ENCODE peak calls at places on chromosomes 3 and 15, in eight cellular contexts. G is AG10803; D is CD4-positive, alpha-beta T cell; V is neural progenitor cell; U is tibial nerve; E is astrocyte of the spinal cord; J is endothelial cell; Z is endothelial cell of umbilical vein. W is an unnamed sample.

GRCh38 chr3:79729096-79729495 is 38.7 kb downstream of the ROBO1 start:
- DNase-seq in J (no peak), V (no peak), E (peak), D (no peak), U (no peak), G (no peak), Z (peak), W (no peak)

GRCh38 chr3:141764946-141765345 is 1.7 kb downstream of the GRK7 start:
- DNase-seq in D (no peak), G (no peak), U (no peak), E (no peak), V (no peak), J (no peak), Z (no peak), W (no peak)

GRCh38 chr3:140243536-140243935 is 308.6 kb downstream of the CLSTN2 start:
- DNase-seq in D (no peak), E (no peak), G (no peak), V (no peak), J (no peak), U (no peak), Z (no peak), W (no peak)

GRCh38 chr3:110815008-110815583 is 256.5 kb upstream of the NECTIN3 start:
- DNase-seq in U (no peak), V (no peak), E (no peak), G (peak), D (no peak), Z (peak), J (no peak), W (peak)

GRCh38 chr3:122984007-122984406 is 43.6 kb downstream of the SEMA5B start:
- DNase-seq in U (no peak), J (no peak), D (no peak), Z (no peak), V (peak), G (no peak), E (no peak), W (no peak)

GRCh38 chr15:76470691-76471090 is 134.1 kb downstream of the ISL2 start:
- DNase-seq in G (peak), J (no peak), Z (no peak), E (peak), D (no peak), U (no peak), V (no peak), W (no peak)

GRCh38 chr15:25846377-25846776 is 16.8 kb downstream of the ATP10A start:
- DNase-seq in U (no peak), V (no peak), E (no peak), G (no peak), Z (no peak), J (no peak), D (peak), W (no peak)

GRCh38 chr15:94331731-94332130 is 100.4 kb downstream of the MCTP2 start:
- DNase-seq in U (no peak), J (no peak), Z (no peak), D (no peak), V (no peak), G (no peak), E (no peak), W (no peak)

GRCh38 chr3:42148982-42149432 is 57.9 kb downstream of the TRAK1 start:
- DNase-seq in V (peak), Z (peak), J (peak), U (peak), E (peak), D (no peak), G (peak), W (peak)

GRCh38 chr15:51714911-51715310 is 22.5 kb downstream of the LYSMD2 start:
- DNase-seq in V (no peak), Z (no peak), D (no peak), G (no peak), E (no peak), J (no peak), U (no peak), W (no peak)

GRCh38 chr15:63442080-63442479 is 60.4 kb upstream of the CA12 start:
- DNase-seq in Z (no peak), U (no peak), J (no peak), G (no peak), D (no peak), V (no peak), E (no peak), W (no peak)

GRCh38 chr3:139323146-139323545 is 20.7 kb upstream of the MRPS22 start:
- DNase-seq in U (no peak), J (no peak), G (no peak), V (no peak), E (no peak), D (no peak), Z (no peak), W (no peak)

GRCh38 chr3:48435774-48436476 is 4.0 kb downstream of the CCDC51 start:
- DNase-seq in Z (peak), U (peak), G (peak), V (peak), D (peak), E (peak), J (peak), W (peak)

GRCh38 chr3:41364736-41365135 is 165.4 kb downstream of the CTNNB1 start:
- DNase-seq in E (no peak), U (no peak), G (no peak), Z (no peak), J (no peak), D (no peak), V (no peak), W (no peak)

GRCh38 chr3:68249265-68249664 is 594.9 kb upstream of the SUCLG2 start:
- DNase-seq in G (no peak), E (no peak), Z (no peak), U (no peak), V (no peak), D (no peak), J (no peak), W (no peak)

GRCh38 chr3:174330303-174330702 is 528.8 kb upstream of the NAALADL2 start:
- DNase-seq in Z (peak), V (no peak), E (peak), J (no peak), G (peak), U (no peak), D (no peak), W (peak)

GRCh38 chr3:185330644-185331043 is 32.3 kb upstream of the MAP3K13 start:
- DNase-seq in D (no peak), G (no peak), J (no peak), Z (no peak), V (no peak), U (no peak), E (no peak), W (no peak)

GRCh38 chr3:49701388-49702077 is 12.2 kb downstream of the RNF123 start:
- DNase-seq in Z (no peak), G (no peak), U (no peak), J (peak), V (peak), E (no peak), D (no peak), W (no peak)

GRCh38 chr15:61367953-61368352 is 138.9 kb upstream of the RORA start:
- DNase-seq in J (no peak), D (no peak), E (no peak), V (no peak), U (no peak), G (no peak), Z (no peak), W (no peak)

GRCh38 chr3:162390891-162391290 is 894.3 kb downstream of the OTOL1 start:
- DNase-seq in U (no peak), J (no peak), G (peak), V (no peak), E (peak), Z (no peak), D (no peak), W (peak)

GRCh38 chr3:94137377-94137776 is 74.5 kb downstream of the NSUN3 start:
- DNase-seq in U (no peak), V (no peak), G (peak), E (peak), Z (no peak), D (no peak), J (no peak), W (no peak)

GRCh38 chr3:19399836-19400235 is 251.5 kb downstream of the KCNH8 start:
- DNase-seq in Z (no peak), E (no peak), G (no peak), J (no peak), U (no peak), V (no peak), D (no peak), W (no peak)

GRCh38 chr3:10524799-10525301 is 19.5 kb upstream of the ATP2B2 start:
- DNase-seq in D (no peak), E (no peak), J (no peak), G (no peak), Z (no peak), V (no peak), U (no peak), W (no peak)

GRCh38 chr3:174146008-174146407 is 713.1 kb upstream of the NAALADL2 start:
- DNase-seq in U (no peak), D (no peak), E (no peak), J (no peak), V (no peak), Z (no peak), G (no peak), W (no peak)

GRCh38 chr3:189621948-189622603 is 9.1 kb upstream of the TP63 start:
- DNase-seq in D (no peak), G (no peak), Z (no peak), V (no peak), E (no peak), U (no peak), J (no peak), W (no peak)

GRCh38 chr15:65189102-65189740 is 4.1 kb upstream of the CLPX start:
- DNase-seq in J (peak), E (peak), D (no peak), V (peak), G (peak), Z (peak), U (no peak), W (no peak)

GRCh38 chr15:85047271-85047948 is 65.8 kb downstream of the PDE8A start:
- DNase-seq in E (peak), U (no peak), D (no peak), G (peak), V (no peak), Z (peak), J (peak), W (peak)

GRCh38 chr3:54427951-54428871 is 305.9 kb downstream of the CACNA2D3 start:
- DNase-seq in V (peak), U (no peak), D (no peak), Z (peak), J (peak), G (peak), E (peak), W (peak)

DNA sequence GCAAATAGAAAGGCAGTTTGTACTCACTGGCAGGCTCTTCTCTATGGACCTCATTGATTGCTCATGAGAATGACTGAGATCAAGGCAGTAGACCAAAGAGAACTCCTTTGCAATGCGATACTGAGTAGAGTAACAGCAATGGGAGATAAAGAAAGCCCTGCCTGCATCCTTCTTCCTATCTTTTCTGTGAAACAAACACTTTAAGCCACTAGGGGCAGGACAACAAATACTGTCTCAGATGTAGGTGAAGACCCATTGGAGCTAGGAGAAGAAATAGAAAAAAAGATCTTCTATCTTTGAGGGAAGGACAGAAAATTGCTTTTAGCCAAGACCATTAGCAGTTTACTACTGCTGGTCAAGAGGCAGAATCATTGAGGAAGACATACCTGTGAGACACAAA is 117.6 kb upstream of the IGSF10 start:
- DNase-seq in V (no peak), U (no peak), J (no peak), Z (no peak), G (no peak), D (no peak), E (no peak), W (no peak)
- TF ChIP-seq CTCF in V (peak), U (no peak), J (no peak), Z (no peak), G (no peak), D (no peak), E (peak), W (peak)

DNA sequence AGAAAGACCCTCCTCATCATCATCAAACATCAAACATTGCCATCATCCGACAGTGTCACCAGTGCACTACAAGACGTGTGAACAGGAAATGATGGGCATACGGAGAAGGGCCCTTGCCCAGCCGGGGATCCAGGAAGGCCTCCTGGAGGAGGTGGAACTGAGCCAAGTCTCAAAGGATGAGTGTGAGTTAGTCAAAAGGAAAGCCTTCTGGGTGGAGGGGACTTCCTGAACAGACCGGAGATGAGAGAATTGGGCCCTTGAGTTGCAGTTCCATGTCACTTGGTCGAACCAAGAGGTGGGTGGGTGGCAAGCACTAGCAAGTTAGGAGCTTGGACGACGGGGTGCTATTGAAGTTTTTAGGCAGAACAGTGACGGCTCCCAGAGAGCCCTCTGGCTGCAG is 8.5 kb downstream of the SEMA4B start:
- DNase-seq in D (no peak), U (no peak), V (no peak), J (no peak), Z (no peak), G (no peak), E (no peak), W (no peak)
- TF ChIP-seq CTCF in D (no peak), U (no peak), V (no peak), J (no peak), Z (no peak), G (no peak), E (no peak), W (no peak)

DNA sequence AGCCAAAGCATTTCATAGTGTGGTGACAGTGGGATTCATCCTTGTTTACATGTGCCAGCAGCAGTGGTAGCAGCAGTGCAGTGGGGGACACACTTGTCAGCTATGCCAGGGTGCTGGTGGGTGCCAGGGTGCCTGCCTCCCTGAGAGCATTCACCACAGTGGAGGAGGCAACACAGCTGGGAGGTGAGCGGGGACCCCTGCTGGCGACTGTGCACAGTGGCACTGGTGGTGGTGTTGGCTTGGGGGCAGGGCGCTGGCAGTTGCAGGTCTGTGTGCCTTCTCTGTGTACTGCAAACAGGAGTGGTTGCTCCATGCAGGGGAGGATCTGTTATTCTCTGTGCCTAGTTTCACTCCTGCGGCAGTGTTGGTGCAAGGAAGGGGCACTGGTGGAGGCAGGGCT is 41.2 kb downstream of the CEP63 start:
- DNase-seq in G (no peak), D (no peak), J (peak), Z (no peak), U (no peak), V (peak), E (no peak), W (no peak)
- TF ChIP-seq CTCF in G (no peak), D (no peak), J (peak), Z (peak), U (no peak), V (peak), E (peak), W (peak)

DNA sequence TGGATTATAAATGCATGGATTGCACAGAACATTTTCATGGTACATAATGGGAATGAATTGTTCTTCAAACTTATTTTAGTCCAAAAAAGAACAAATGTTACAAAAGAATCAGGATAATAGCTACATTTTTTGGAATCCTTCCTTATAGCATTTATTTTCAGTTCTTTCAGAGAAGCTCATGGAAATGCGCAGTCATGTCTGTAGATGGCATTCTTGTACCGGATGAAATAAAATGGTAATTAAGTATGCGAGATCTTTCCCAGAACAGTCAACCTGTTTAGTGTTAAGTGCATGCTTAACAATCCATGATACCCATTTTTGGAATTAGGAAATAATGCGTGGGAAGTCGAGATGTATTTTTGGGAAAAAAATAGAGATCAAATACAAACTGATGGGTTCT is 38.2 kb upstream of the GOLGA8B start:
- DNase-seq in E (peak), V (no peak), J (no peak), U (no peak), Z (peak), G (peak), D (no peak), W (no peak)
- TF ChIP-seq CTCF in E (peak), V (peak), J (no peak), U (peak), Z (peak), G (peak), D (no peak), W (peak)

DNA sequence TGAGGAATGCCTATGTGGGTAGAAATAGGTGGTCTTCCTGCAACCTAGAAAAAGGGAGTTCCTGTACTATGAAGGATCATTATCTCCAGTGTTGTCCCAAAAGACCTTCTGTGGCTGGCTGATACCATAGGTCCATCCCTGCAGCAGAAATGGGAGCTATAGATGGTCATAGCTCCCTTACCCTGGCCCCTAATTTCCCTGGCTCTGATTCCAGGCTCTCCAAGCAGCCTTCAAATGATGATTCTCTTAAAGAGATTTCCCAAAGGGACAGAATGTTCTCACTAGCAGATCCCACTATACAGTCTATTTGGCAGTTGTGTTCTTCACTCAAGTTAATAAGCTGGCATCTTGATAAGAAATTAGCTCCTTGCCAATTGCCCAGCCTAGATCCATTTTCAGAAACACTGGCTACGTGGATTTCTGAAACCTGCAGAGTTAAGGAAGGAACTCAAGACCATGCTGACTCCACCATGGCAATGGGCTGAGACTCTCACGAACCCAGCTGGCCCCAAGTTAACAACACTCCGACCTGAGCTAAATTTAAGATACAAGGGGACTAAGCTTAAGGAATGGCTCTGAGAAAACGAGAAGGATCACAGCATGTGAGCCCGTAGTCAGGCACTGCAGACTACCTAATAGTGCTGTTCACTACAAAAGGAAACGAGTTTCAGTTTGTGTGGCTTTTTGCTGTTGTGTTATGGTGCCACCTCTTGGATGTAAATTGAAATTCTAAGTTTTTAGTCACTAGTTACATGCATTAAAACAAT is 11.4 kb downstream of the C15orf40 start:
- DNase-seq in G (peak), E (peak), Z (peak), U (no peak), V (peak), J (no peak), D (no peak), W (peak)
- TF ChIP-seq CTCF in G (peak), E (peak), Z (peak), U (no peak), V (peak), J (peak), D (peak), W (peak)

GRCh38 chr3:157566596-157566995 is 63.4 kb upstream of the VEPH1 start:
- DNase-seq in G (no peak), U (no peak), D (no peak), E (no peak), J (no peak), V (no peak), Z (no peak), W (no peak)
- TF ChIP-seq CTCF in G (no peak), U (no peak), D (no peak), E (no peak), J (no peak), V (no peak), Z (no peak), W (no peak)

GRCh38 chr3:96700322-96701315 is 113.8 kb upstream of the EPHA6 start:
- DNase-seq in E (peak), G (no peak), U (no peak), Z (no peak), V (peak), D (no peak), J (peak), W (no peak)
- TF ChIP-seq CTCF in E (no peak), G (no peak), U (no peak), Z (no peak), V (peak), D (no peak), J (peak), W (no peak)

GRCh38 chr15:80852676-80853075 is 73.5 kb downstream of the CEMIP start:
- DNase-seq in E (no peak), J (no peak), D (no peak), V (no peak), Z (no peak), G (no peak), U (no peak), W (no peak)

GRCh38 chr15:80856809-80857377 is 77.7 kb downstream of the CEMIP start:
- DNase-seq in G (peak), V (peak), D (no peak), Z (no peak), U (no peak), E (peak), J (no peak), W (no peak)

GRCh38 chr15:80854104-80854503 is 74.9 kb downstream of the CEMIP start:
- DNase-seq in D (no peak), G (no peak), V (no peak), J (no peak), E (no peak), U (no peak), Z (no peak), W (no peak)

GRCh38 chr15:80855206-80855605 is 76.0 kb downstream of the CEMIP start:
- DNase-seq in U (no peak), E (no peak), D (no peak), G (no peak), V (no peak), Z (no peak), J (no peak), W (no peak)

GRCh38 chr15:80856400-80856799 is 77.2 kb downstream of the CEMIP start:
- DNase-seq in D (no peak), U (no peak), V (peak), Z (no peak), G (no peak), J (no peak), E (no peak), W (no peak)
- TF ChIP-seq CTCF in D (no peak), U (no peak), V (peak), Z (peak), G (peak), J (peak), E (peak), W (peak)

DNA sequence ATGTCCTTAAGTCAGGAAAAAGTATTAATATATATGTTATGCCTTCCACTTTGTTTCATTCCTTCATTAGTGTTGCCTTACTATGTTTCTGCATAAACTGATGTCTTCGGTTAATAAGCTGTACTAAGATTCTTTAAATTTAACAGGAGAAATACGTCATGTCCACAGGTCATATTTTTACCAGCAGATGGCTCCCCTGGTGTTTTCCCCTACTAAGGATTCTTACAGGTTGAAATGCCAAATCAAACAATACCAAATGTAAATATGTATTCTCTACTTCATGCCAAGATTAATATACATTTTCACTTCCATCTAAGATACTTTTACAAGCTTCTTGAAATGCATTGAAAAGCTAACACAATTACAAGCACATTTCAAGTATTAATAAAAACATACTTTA is 1602.1 kb downstream of the SI start:
- DNase-seq in E (peak), D (no peak), Z (no peak), J (no peak), V (no peak), U (no peak), G (no peak), W (no peak)
- TF ChIP-seq CTCF in E (peak), D (no peak), Z (no peak), J (no peak), V (peak), U (no peak), G (no peak), W (no peak)